ENCODE peak calls at places on chromosomes 12 and 14, in eight cellular contexts. X is GM23338, I is GM12891, Q is sigmoid colon, W is stomach, R is esophagus muscularis mucosa, F is endothelial cell of umbilical vein, C is SK-N-SH. U is an unnamed sample.

GRCh38 chr12:6053541-6053940 is 70.9 kb downstream of the VWF start:
- DNase-seq in X (no peak), I (no peak), Q (no peak), W (no peak), R (no peak), F (peak), C (no peak), U (no peak)

GRCh38 chr14:76313303-76313702 is 62.6 kb upstream of the ESRRB start:
- DNase-seq in X (peak), I (no peak), Q (peak), W (no peak), R (no peak), F (no peak), C (no peak), U (no peak)

GRCh38 chr12:52216107-52216506 is 16.9 kb upstream of the KRT7 start:
- DNase-seq in X (no peak), I (no peak), Q (peak), W (no peak), R (no peak), F (peak), C (no peak), U (no peak)

GRCh38 chr12:78489990-78490389 is 374.6 kb upstream of the SYT1 start:
- DNase-seq in X (no peak), I (no peak), Q (no peak), W (no peak), R (no peak), F (no peak), C (no peak), U (no peak)

GRCh38 chr14:99566009-99566389 is 38.0 kb downstream of the CCDC85C start:
- DNase-seq in X (no peak), I (no peak), Q (no peak), W (peak), R (no peak), F (peak), C (no peak), U (no peak)

GRCh38 chr12:18967814-18968213 is 161.7 kb upstream of the PLEKHA5 start:
- DNase-seq in X (no peak), I (no peak), Q (no peak), W (peak), R (no peak), F (peak), C (no peak), U (no peak)

GRCh38 chr12:122097641-122098364 is 19.2 kb downstream of the MLXIP start:
- DNase-seq in X (no peak), I (no peak), Q (peak), W (peak), R (no peak), F (peak), C (peak), U (peak)

GRCh38 chr12:110649341-110649847 is 35.5 kb downstream of the TCTN1 start:
- DNase-seq in X (peak), I (no peak), Q (no peak), W (no peak), R (no peak), F (no peak), C (peak), U (no peak)

GRCh38 chr14:80425686-80426085 is 214.4 kb upstream of the DIO2 start:
- DNase-seq in X (no peak), I (no peak), Q (no peak), W (no peak), R (no peak), F (peak), C (no peak), U (no peak)

GRCh38 chr12:3698218-3698974 is 54.5 kb downstream of the CRACR2A start:
- DNase-seq in X (no peak), I (no peak), Q (no peak), W (no peak), R (no peak), F (peak), C (peak), U (no peak)

GRCh38 chr14:95993768-95994592 is 45.2 kb upstream of the C14orf132 start:
- DNase-seq in X (peak), I (no peak), Q (no peak), W (no peak), R (no peak), F (peak), C (peak), U (no peak)

GRCh38 chr12:131391399-131391798 is 319.5 kb upstream of the SFSWAP start:
- DNase-seq in X (no peak), I (no peak), Q (no peak), W (no peak), R (no peak), F (no peak), C (no peak), U (no peak)

GRCh38 chr14:55789442-55789841 is 209.4 kb downstream of the KTN1 start:
- DNase-seq in X (no peak), I (no peak), Q (no peak), W (no peak), R (no peak), F (no peak), C (no peak), U (no peak)

GRCh38 chr14:76346391-76347160 is 29.4 kb upstream of the ESRRB start:
- DNase-seq in X (no peak), I (no peak), Q (no peak), W (no peak), R (no peak), F (no peak), C (no peak), U (no peak)

GRCh38 chr12:107359382-107359781 is 266.0 kb upstream of the CRY1 start:
- DNase-seq in X (no peak), I (no peak), Q (no peak), W (no peak), R (no peak), F (no peak), C (no peak), U (no peak)

GRCh38 chr12:104132351-104132956 is 5.6 kb downstream of the NFYB start:
- DNase-seq in X (no peak), I (no peak), Q (no peak), W (no peak), R (no peak), F (no peak), C (peak), U (no peak)

GRCh38 chr14:103597623-103598372 is 31.2 kb upstream of the KLC1 start:
- DNase-seq in X (no peak), I (no peak), Q (no peak), W (no peak), R (no peak), F (no peak), C (no peak), U (no peak)

GRCh38 chr14:89186850-89187376 is 230.1 kb downstream of the FOXN3 start:
- DNase-seq in X (no peak), I (no peak), Q (no peak), W (no peak), R (no peak), F (no peak), C (no peak), U (no peak)

GRCh38 chr12:100953677-100954076 is 159.1 kb downstream of the ANO4 start:
- DNase-seq in X (peak), I (no peak), Q (no peak), W (no peak), R (no peak), F (no peak), C (no peak), U (no peak)

GRCh38 chr12:89574736-89575208 is 48.9 kb upstream of the POC1B start:
- DNase-seq in X (peak), I (no peak), Q (no peak), W (no peak), R (no peak), F (peak), C (no peak), U (no peak)

GRCh38 chr14:51609987-51610283 is 41.8 kb upstream of the FRMD6 start:
- DNase-seq in X (no peak), I (no peak), Q (no peak), W (no peak), R (no peak), F (no peak), C (no peak), U (peak)

GRCh38 chr12:77152623-77153193 is 87.3 kb upstream of the E2F7 start:
- DNase-seq in X (peak), I (no peak), Q (no peak), W (no peak), R (no peak), F (peak), C (no peak), U (no peak)

GRCh38 chr12:16880864-16881285 is 274.9 kb upstream of the LMO3 start:
- DNase-seq in X (peak), I (no peak), Q (no peak), W (peak), R (no peak), F (no peak), C (peak), U (peak)

GRCh38 chr14:68143341-68143807 is 323.8 kb downstream of the RAD51B start:
- DNase-seq in X (no peak), I (no peak), Q (peak), W (peak), R (peak), F (peak), C (no peak), U (peak)

GRCh38 chr14:68104518-68104917 is 284.9 kb downstream of the RAD51B start:
- DNase-seq in X (no peak), I (no peak), Q (no peak), W (no peak), R (no peak), F (no peak), C (no peak), U (no peak)

GRCh38 chr12:51517800-51518199 is 73.2 kb upstream of the SCN8A start:
- DNase-seq in X (peak), I (no peak), Q (no peak), W (no peak), R (no peak), F (no peak), C (no peak), U (no peak)

GRCh38 chr12:53205747-53206146 is 1.3 kb downstream of the ITGB7 start:
- DNase-seq in X (no peak), I (peak), Q (no peak), W (peak), R (no peak), F (no peak), C (no peak), U (peak)

GRCh38 chr12:124829008-124829707 is 34.5 kb downstream of the SCARB1 start:
- DNase-seq in X (no peak), I (no peak), Q (no peak), W (no peak), R (no peak), F (no peak), C (no peak), U (peak)

GRCh38 chr14:26380616-26381015 is 217.2 kb downstream of the NOVA1 start:
- DNase-seq in X (no peak), I (no peak), Q (no peak), W (no peak), R (no peak), F (no peak), C (no peak), U (no peak)

GRCh38 chr12:106174876-106175275 is 36.1 kb upstream of the NUAK1 start:
- DNase-seq in X (no peak), I (no peak), Q (no peak), W (no peak), R (no peak), F (no peak), C (no peak), U (no peak)

GRCh38 chr12:10027311-10028099 is 3.0 kb upstream of the CLEC9A start:
- DNase-seq in X (no peak), I (no peak), Q (no peak), W (no peak), R (no peak), F (peak), C (no peak), U (no peak)

GRCh38 chr14:72146241-72146640 is 214.0 kb downstream of the RGS6 start:
- DNase-seq in X (no peak), I (no peak), Q (no peak), W (no peak), R (no peak), F (no peak), C (no peak), U (no peak)

GRCh38 chr12:116749884-116750283 is 11.8 kb downstream of the RNFT2 start:
- DNase-seq in X (no peak), I (no peak), Q (no peak), W (no peak), R (no peak), F (no peak), C (no peak), U (no peak)

GRCh38 chr14:103743691-103744090 is 28.1 kb downstream of the ZFYVE21 start:
- DNase-seq in X (no peak), I (no peak), Q (peak), W (no peak), R (no peak), F (no peak), C (no peak), U (no peak)

GRCh38 chr12:90058721-90059120 is 350.1 kb upstream of the ATP2B1 start:
- DNase-seq in X (no peak), I (no peak), Q (no peak), W (no peak), R (no peak), F (peak), C (no peak), U (no peak)

GRCh38 chr12:57173089-57173488 is 25.7 kb upstream of the LRP1-AS start:
- DNase-seq in X (peak), I (no peak), Q (no peak), W (no peak), R (no peak), F (peak), C (peak), U (no peak)

GRCh38 chr12:29634057-29634456 is 136.6 kb upstream of the OVCH1 start:
- DNase-seq in X (no peak), I (no peak), Q (no peak), W (no peak), R (no peak), F (no peak), C (no peak), U (no peak)

GRCh38 chr14:77498120-77498979 is at the start of gene ISM2:
- DNase-seq in X (peak), I (peak), Q (peak), W (peak), R (no peak), F (peak), C (peak), U (peak)
- TF ChIP-seq POLR2AphosphoS5 in X (no peak), I (no peak), Q (no peak), W (no peak), R (no peak), F (no peak), C (no peak), U (no peak)

GRCh38 chr12:108642899-108643654 is 9.4 kb upstream of the SELPLG start:
- DNase-seq in X (no peak), I (no peak), Q (no peak), W (no peak), R (no peak), F (peak), C (no peak), U (no peak)

GRCh38 chr12:108641446-108642268 is 8.0 kb upstream of the SELPLG start:
- DNase-seq in X (no peak), I (no peak), Q (no peak), W (no peak), R (no peak), F (no peak), C (no peak), U (no peak)

GRCh38 chr12:108642269-108642870 is 8.7 kb upstream of the SELPLG start:
- DNase-seq in X (no peak), I (no peak), Q (no peak), W (no peak), R (no peak), F (no peak), C (no peak), U (no peak)

GRCh38 chr12:108638997-108639822 is 5.5 kb upstream of the SELPLG start:
- DNase-seq in X (no peak), I (no peak), Q (no peak), W (no peak), R (no peak), F (no peak), C (no peak), U (no peak)

GRCh38 chr12:108640802-108641445 is 7.2 kb upstream of the SELPLG start:
- DNase-seq in X (no peak), I (no peak), Q (peak), W (peak), R (no peak), F (no peak), C (peak), U (peak)
- TF ChIP-seq POLR2AphosphoS5 in X (no peak), I (no peak), Q (no peak), W (no peak), R (no peak), F (no peak), C (peak), U (no peak)

DNA sequence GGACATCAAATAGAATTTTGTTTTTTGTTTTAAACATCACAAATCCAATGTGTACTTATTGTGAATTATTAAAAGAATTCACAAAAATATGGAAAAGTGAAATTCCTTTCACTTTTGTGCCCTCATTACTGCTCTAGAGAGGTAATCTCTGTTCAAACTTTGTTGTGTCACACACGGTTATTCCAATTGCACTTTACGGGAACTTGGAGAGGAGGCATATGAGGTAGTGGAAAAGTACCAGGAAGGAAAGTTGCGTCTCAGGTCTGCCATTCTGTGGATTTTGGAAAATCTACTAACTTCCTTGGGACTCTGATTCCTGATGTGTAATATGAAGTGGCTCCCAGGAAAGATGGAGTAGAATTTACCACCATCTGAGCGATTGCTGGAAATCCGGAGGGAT is 90.9 kb upstream of the DCN start:
- DNase-seq in X (peak), I (no peak), Q (no peak), W (no peak), R (no peak), F (no peak), C (no peak), U (no peak)
- TF ChIP-seq POLR2AphosphoS5 in X (no peak), I (no peak), Q (no peak), W (no peak), R (no peak), F (no peak), C (no peak), U (no peak)

GRCh38 chr14:63922696-63923421 is 70.1 kb downstream of the SYNE2 start:
- DNase-seq in X (no peak), I (no peak), Q (no peak), W (peak), R (peak), F (no peak), C (no peak), U (peak)
- TF ChIP-seq POLR2AphosphoS5 in X (no peak), I (no peak), Q (no peak), W (peak), R (peak), F (no peak), C (no peak), U (no peak)

DNA sequence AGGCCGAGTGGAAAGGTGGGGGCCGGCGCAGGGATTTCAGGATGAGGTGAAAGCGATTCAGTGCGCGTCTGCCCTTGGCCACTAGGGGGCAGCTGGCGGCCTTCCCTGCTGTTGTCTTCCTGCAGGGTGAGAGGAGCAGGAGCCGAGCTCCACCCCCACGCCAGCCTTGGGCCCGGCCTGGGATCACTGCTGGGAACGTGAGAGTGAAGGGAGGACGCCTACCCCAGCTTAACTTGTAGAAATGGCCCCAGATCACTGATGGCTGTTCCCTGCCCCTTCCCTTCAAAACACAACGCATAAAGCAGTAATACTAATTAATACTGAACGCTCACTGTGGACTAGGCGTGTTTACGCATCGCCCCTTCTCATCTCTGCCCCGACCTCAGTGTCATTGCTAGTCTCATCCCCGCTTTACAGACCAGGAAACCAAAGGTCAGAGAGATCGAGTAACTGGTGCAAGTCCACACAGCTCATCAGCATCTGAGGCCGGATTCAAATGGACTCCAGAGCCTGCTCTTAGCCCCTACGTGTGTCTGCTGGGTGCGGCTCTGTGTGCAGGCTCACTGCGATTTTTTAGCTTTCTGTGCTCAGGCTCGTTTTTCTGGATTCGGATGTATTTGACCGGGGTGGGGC is 24.3 kb downstream of the MVK start:
- DNase-seq in X (peak), I (peak), Q (peak), W (peak), R (peak), F (peak), C (peak), U (peak)
- TF ChIP-seq POLR2AphosphoS5 in X (no peak), I (no peak), Q (peak), W (no peak), R (peak), F (peak), C (no peak), U (no peak)

DNA sequence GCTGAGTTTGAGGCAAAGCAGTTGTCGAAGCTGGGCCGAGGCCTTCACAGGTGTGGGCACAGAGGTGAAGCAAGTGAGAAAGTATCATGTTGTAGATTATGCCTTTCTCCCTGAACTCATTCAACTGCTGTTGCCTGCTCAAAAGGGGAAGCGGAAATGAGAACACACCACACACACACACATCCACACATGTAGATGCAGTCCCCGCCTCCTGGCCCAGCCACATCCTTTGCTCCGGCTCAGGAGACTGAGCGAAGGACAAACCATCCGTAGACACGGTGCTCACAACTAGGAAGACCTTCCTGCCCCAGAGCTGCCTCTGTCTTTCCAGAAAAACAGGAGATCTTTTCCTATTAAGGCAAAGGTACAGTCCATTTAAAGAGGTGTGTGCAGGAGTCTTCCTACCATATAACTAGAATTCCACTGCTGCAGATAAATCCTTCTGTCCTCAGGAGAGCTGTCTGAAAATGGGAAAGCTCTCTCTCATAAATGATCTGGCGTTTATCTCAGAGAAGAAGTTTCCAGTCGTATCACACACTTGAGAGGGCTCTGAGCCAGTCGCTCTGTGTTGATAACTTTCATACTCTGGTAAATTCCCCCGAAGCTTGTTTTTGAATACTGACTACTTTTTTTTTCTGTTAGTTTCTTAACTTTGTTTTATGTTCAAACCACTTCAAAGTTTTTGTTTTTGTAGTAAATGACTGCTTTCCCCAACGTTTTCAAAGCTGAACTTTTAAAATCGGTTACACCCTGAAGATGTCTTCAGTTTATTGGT is at the start of gene TESPA1:
- DNase-seq in X (no peak), I (peak), Q (peak), W (peak), R (no peak), F (no peak), C (no peak), U (peak)
- TF ChIP-seq POLR2AphosphoS5 in X (no peak), I (peak), Q (no peak), W (peak), R (no peak), F (no peak), C (no peak), U (no peak)

GRCh38 chr14:104820669-104821228 is 19.8 kb downstream of the ZBTB42 start:
- DNase-seq in X (peak), I (no peak), Q (peak), W (peak), R (no peak), F (peak), C (peak), U (peak)
- TF ChIP-seq POLR2AphosphoS5 in X (no peak), I (no peak), Q (no peak), W (no peak), R (peak), F (no peak), C (no peak), U (no peak)

U was measured in transverse colon.